ENCODE peak calls at places on chromosomes 3 and 15, in nine cellular contexts. T is CD4-positive, CD25-positive, alpha-beta regulatory T cell; J is left cardiac atrium; U is stimulated activated CD4-positive, alpha-beta T cell treated with anti-CD3 and anti-CD28 coated beads, Interleukin-15, amount 100 ng/mL, for 1 hour; O is endothelial cell; V is T-helper 17 cell; K is stimulated activated CD8-positive, alpha-beta memory T cell treated with anti-CD3 and anti-CD28 coated beads, Interleukin-4, amount 100 ng/mL, for 24 hours; Z is NCI-H1417; P is neuronal stem cell. H is an unnamed sample.

GRCh38 chr3:123660276-123660675 is 75.4 kb upstream of the HACD2 start:
- DNase-seq in T (no peak), J (no peak), U (no peak), O (no peak), V (no peak), K (no peak), Z (no peak), P (no peak), H (no peak)

GRCh38 chr3:140292684-140293083 is 357.7 kb downstream of the CLSTN2 start:
- DNase-seq in T (no peak), J (peak), U (no peak), O (no peak), V (no peak), K (no peak), Z (no peak), P (no peak), H (no peak)

GRCh38 chr15:80475572-80475971 is 71.4 kb downstream of the ARNT2 start:
- DNase-seq in T (no peak), J (no peak), U (no peak), O (no peak), V (no peak), K (no peak), Z (no peak), P (no peak), H (no peak)

GRCh38 chr3:191412764-191413163 is 48.2 kb upstream of the PYDC2 start:
- DNase-seq in T (no peak), J (no peak), U (no peak), O (peak), V (no peak), K (no peak), Z (no peak), P (no peak), H (peak)

GRCh38 chr3:46061887-46062286 is 34.6 kb upstream of the XCR1 start:
- DNase-seq in T (no peak), J (no peak), U (no peak), O (no peak), V (no peak), K (no peak), Z (no peak), P (no peak), H (no peak)

GRCh38 chr15:73786518-73786917 is 33.4 kb upstream of the INSYN1 start:
- DNase-seq in T (no peak), J (no peak), U (no peak), O (no peak), V (no peak), K (no peak), Z (no peak), P (no peak), H (no peak)

GRCh38 chr3:101847328-101847727 is 2.0 kb upstream of the NFKBIZ start:
- DNase-seq in T (no peak), J (no peak), U (no peak), O (no peak), V (no peak), K (no peak), Z (no peak), P (no peak), H (peak)

GRCh38 chr3:117893638-117894037 is 1141.0 kb downstream of the IGSF11 start:
- DNase-seq in T (no peak), J (no peak), U (no peak), O (no peak), V (no peak), K (no peak), Z (peak), P (no peak), H (peak)

GRCh38 chr3:14812196-14812785 is 6.5 kb upstream of the FGD5 start:
- DNase-seq in T (no peak), J (no peak), U (no peak), O (no peak), V (no peak), K (no peak), Z (no peak), P (no peak), H (no peak)

GRCh38 chr15:40454904-40455391 is 14.2 kb downstream of the BAHD1 start:
- DNase-seq in T (no peak), J (no peak), U (no peak), O (no peak), V (no peak), K (no peak), Z (no peak), P (no peak), H (peak)

GRCh38 chr3:113534365-113534764 is 2.0 kb downstream of the SIDT1 start:
- DNase-seq in T (peak), J (no peak), U (no peak), O (no peak), V (no peak), K (no peak), Z (peak), P (no peak), H (no peak)

GRCh38 chr3:119861681-119862080 is 79.8 kb downstream of the NR1I2 start:
- DNase-seq in T (no peak), J (no peak), U (no peak), O (no peak), V (no peak), K (no peak), Z (no peak), P (no peak), H (no peak)

GRCh38 chr3:152051501-152052404 is 178.3 kb downstream of the SUCNR1 start:
- DNase-seq in T (no peak), J (no peak), U (no peak), O (no peak), V (no peak), K (no peak), Z (peak), P (no peak), H (no peak)

GRCh38 chr3:126313166-126313565 is 44.0 kb downstream of the KLF15 start:
- DNase-seq in T (no peak), J (no peak), U (no peak), O (no peak), V (no peak), K (no peak), Z (no peak), P (no peak), H (no peak)

GRCh38 chr3:124768812-124769211 is 38.6 kb downstream of the UMPS start:
- DNase-seq in T (no peak), J (no peak), U (no peak), O (peak), V (no peak), K (no peak), Z (peak), P (no peak), H (peak)

GRCh38 chr3:65979152-65979551 is 59.6 kb downstream of the MAGI1 start:
- DNase-seq in T (no peak), J (peak), U (no peak), O (no peak), V (no peak), K (no peak), Z (no peak), P (no peak), H (peak)

GRCh38 chr3:149555941-149556340 is 81.4 kb downstream of the TM4SF4 start:
- DNase-seq in T (no peak), J (peak), U (no peak), O (no peak), V (no peak), K (no peak), Z (no peak), P (no peak), H (no peak)

GRCh38 chr3:31235062-31235704 is 297.5 kb upstream of the STT3B start:
- DNase-seq in T (no peak), J (no peak), U (no peak), O (no peak), V (no peak), K (no peak), Z (peak), P (no peak), H (peak)

GRCh38 chr15:31311735-31312134 is 14.9 kb upstream of the KLF13 start:
- DNase-seq in T (no peak), J (no peak), U (no peak), O (no peak), V (no peak), K (no peak), Z (no peak), P (no peak), H (no peak)

GRCh38 chr3:110314512-110315114 is 757.0 kb upstream of the NECTIN3 start:
- DNase-seq in T (peak), J (peak), U (peak), O (peak), V (no peak), K (peak), Z (peak), P (peak), H (peak)

GRCh38 chr3:123285066-123285465 is 83.3 kb downstream of the SEC22A start:
- DNase-seq in T (no peak), J (no peak), U (no peak), O (no peak), V (no peak), K (no peak), Z (no peak), P (no peak), H (peak)

GRCh38 chr15:59556405-59556804 is 55.2 kb upstream of the GCNT3 start:
- DNase-seq in T (no peak), J (no peak), U (no peak), O (no peak), V (no peak), K (no peak), Z (no peak), P (no peak), H (peak)

GRCh38 chr15:87777054-87777498 is 479.5 kb downstream of the NTRK3 start:
- DNase-seq in T (no peak), J (peak), U (no peak), O (no peak), V (no peak), K (no peak), Z (no peak), P (no peak), H (no peak)

GRCh38 chr3:144491333-144491732 is 519.7 kb downstream of the DIPK2A start:
- DNase-seq in T (no peak), J (no peak), U (no peak), O (no peak), V (no peak), K (no peak), Z (no peak), P (no peak), H (no peak)

GRCh38 chr3:11953350-11953749 is 50.8 kb upstream of the SYN2 start:
- DNase-seq in T (no peak), J (no peak), U (no peak), O (no peak), V (no peak), K (no peak), Z (peak), P (no peak), H (no peak)

GRCh38 chr3:65979731-65980130 is 59.0 kb downstream of the MAGI1 start:
- DNase-seq in T (no peak), J (no peak), U (no peak), O (no peak), V (no peak), K (no peak), Z (no peak), P (no peak), H (no peak)

GRCh38 chr3:194584435-194584776 is 48.8 kb downstream of the TMEM44 start:
- DNase-seq in T (no peak), J (no peak), U (no peak), O (no peak), V (no peak), K (no peak), Z (no peak), P (no peak), H (no peak)

GRCh38 chr15:40756938-40757337 is 1.9 kb upstream of the RMDN3 start:
- DNase-seq in T (no peak), J (no peak), U (no peak), O (no peak), V (no peak), K (no peak), Z (peak), P (no peak), H (no peak)

GRCh38 chr3:6120786-6121185 is 740.1 kb upstream of the GRM7 start:
- DNase-seq in T (no peak), J (no peak), U (no peak), O (no peak), V (no peak), K (no peak), Z (no peak), P (no peak), H (no peak)

GRCh38 chr3:4899654-4900236 is 79.5 kb upstream of the BHLHE40 start:
- DNase-seq in T (no peak), J (no peak), U (no peak), O (no peak), V (no peak), K (no peak), Z (no peak), P (no peak), H (peak)

GRCh38 chr15:95626501-95627361 is 703.8 kb upstream of the NR2F2 start:
- DNase-seq in T (no peak), J (no peak), U (no peak), O (no peak), V (no peak), K (no peak), Z (no peak), P (peak), H (no peak)

GRCh38 chr15:77659350-77660321 is 26.9 kb upstream of the LINGO1 start:
- DNase-seq in T (no peak), J (peak), U (no peak), O (peak), V (no peak), K (no peak), Z (peak), P (no peak), H (peak)

GRCh38 chr3:105823149-105823866 is 45.5 kb downstream of the CBLB start:
- DNase-seq in T (no peak), J (no peak), U (no peak), O (no peak), V (no peak), K (no peak), Z (no peak), P (no peak), H (peak)

GRCh38 chr15:62494144-62494543 is 329.1 kb upstream of the C2CD4B start:
- DNase-seq in T (no peak), J (no peak), U (no peak), O (no peak), V (no peak), K (no peak), Z (no peak), P (no peak), H (no peak)

GRCh38 chr15:98653686-98654085 is 5.3 kb downstream of the IGF1R start:
- DNase-seq in T (no peak), J (no peak), U (no peak), O (no peak), V (no peak), K (no peak), Z (peak), P (no peak), H (no peak)

GRCh38 chr15:99409097-99409473 is 156.7 kb upstream of the MEF2A start:
- DNase-seq in T (no peak), J (peak), U (no peak), O (peak), V (no peak), K (no peak), Z (peak), P (no peak), H (peak)

GRCh38 chr3:157355276-157355675 is 81.4 kb upstream of the PTX3 start:
- DNase-seq in T (no peak), J (no peak), U (no peak), O (no peak), V (no peak), K (no peak), Z (no peak), P (no peak), H (no peak)